ENCODE peak calls at places on chromosome 6, in four cellular contexts. One of them, this sample, is unnamed.

GRCh38 chr6:152099816-152100618 is 292.5 kb downstream of the ESR1 start:
- DNase-seq in stimulated activated CD4-positive, alpha-beta T cell treated with anti-CD3 and anti-CD28 coated beads, TNF-alpha, amount 100 ng/mL, for 4 hours: no peak
- DNase-seq in GOT3: no peak
- DNase-seq in lower lobe of right lung: peak
- DNase-seq in this sample: peak

GRCh38 chr6:160972111-160972510 is 19.5 kb upstream of the MAP3K4 start:
- DNase-seq in lower lobe of right lung: no peak
- DNase-seq in stimulated activated CD4-positive, alpha-beta T cell treated with anti-CD3 and anti-CD28 coated beads, TNF-alpha, amount 100 ng/mL, for 4 hours: no peak
- DNase-seq in GOT3: no peak
- DNase-seq in this sample: no peak

GRCh38 chr6:6007311-6008113 is 787 bp upstream of the NRN1 start:
- DNase-seq in stimulated activated CD4-positive, alpha-beta T cell treated with anti-CD3 and anti-CD28 coated beads, TNF-alpha, amount 100 ng/mL, for 4 hours: no peak
- DNase-seq in lower lobe of right lung: no peak
- DNase-seq in GOT3: no peak
- DNase-seq in this sample: no peak

GRCh38 chr6:127514396-127515227 is 4.5 kb downstream of the MTCL3 start:
- DNase-seq in GOT3: no peak
- DNase-seq in lower lobe of right lung: peak
- DNase-seq in stimulated activated CD4-positive, alpha-beta T cell treated with anti-CD3 and anti-CD28 coated beads, TNF-alpha, amount 100 ng/mL, for 4 hours: no peak
- DNase-seq in this sample: peak

GRCh38 chr6:168537485-168537884 is 96.5 kb downstream of the SMOC2 start:
- DNase-seq in lower lobe of right lung: no peak
- DNase-seq in stimulated activated CD4-positive, alpha-beta T cell treated with anti-CD3 and anti-CD28 coated beads, TNF-alpha, amount 100 ng/mL, for 4 hours: no peak
- DNase-seq in GOT3: no peak
- DNase-seq in this sample: no peak

GRCh38 chr6:145531032-145531431 is 204.3 kb downstream of the EPM2A start:
- DNase-seq in lower lobe of right lung: no peak
- DNase-seq in stimulated activated CD4-positive, alpha-beta T cell treated with anti-CD3 and anti-CD28 coated beads, TNF-alpha, amount 100 ng/mL, for 4 hours: no peak
- DNase-seq in GOT3: no peak
- DNase-seq in this sample: no peak

GRCh38 chr6:144782634-144783033 is 497.5 kb downstream of the UTRN start:
- DNase-seq in lower lobe of right lung: no peak
- DNase-seq in stimulated activated CD4-positive, alpha-beta T cell treated with anti-CD3 and anti-CD28 coated beads, TNF-alpha, amount 100 ng/mL, for 4 hours: no peak
- DNase-seq in GOT3: no peak
- DNase-seq in this sample: no peak

GRCh38 chr6:5695260-5696245 is 311.2 kb downstream of the NRN1 start:
- DNase-seq in GOT3: no peak
- DNase-seq in stimulated activated CD4-positive, alpha-beta T cell treated with anti-CD3 and anti-CD28 coated beads, TNF-alpha, amount 100 ng/mL, for 4 hours: no peak
- DNase-seq in lower lobe of right lung: no peak
- DNase-seq in this sample: no peak

GRCh38 chr6:64217721-64218603 is 582.4 kb downstream of the PHF3 start:
- DNase-seq in lower lobe of right lung: no peak
- DNase-seq in GOT3: no peak
- DNase-seq in stimulated activated CD4-positive, alpha-beta T cell treated with anti-CD3 and anti-CD28 coated beads, TNF-alpha, amount 100 ng/mL, for 4 hours: no peak
- DNase-seq in this sample: no peak

GRCh38 chr6:137056121-137056880 is 11.5 kb upstream of the IL20RA start:
- DNase-seq in GOT3: no peak
- DNase-seq in lower lobe of right lung: no peak
- DNase-seq in stimulated activated CD4-positive, alpha-beta T cell treated with anti-CD3 and anti-CD28 coated beads, TNF-alpha, amount 100 ng/mL, for 4 hours: no peak
- DNase-seq in this sample: no peak

GRCh38 chr6:134590449-134590848 is 272.5 kb upstream of the SGK1 start:
- DNase-seq in stimulated activated CD4-positive, alpha-beta T cell treated with anti-CD3 and anti-CD28 coated beads, TNF-alpha, amount 100 ng/mL, for 4 hours: no peak
- DNase-seq in lower lobe of right lung: no peak
- DNase-seq in GOT3: no peak
- DNase-seq in this sample: no peak

GRCh38 chr6:125944434-125944816 is 12.1 kb upstream of the HINT3 start:
- DNase-seq in GOT3: no peak
- DNase-seq in stimulated activated CD4-positive, alpha-beta T cell treated with anti-CD3 and anti-CD28 coated beads, TNF-alpha, amount 100 ng/mL, for 4 hours: no peak
- DNase-seq in lower lobe of right lung: peak
- DNase-seq in this sample: peak

GRCh38 chr6:148842631-148843030 is 95.8 kb downstream of the UST start:
- DNase-seq in stimulated activated CD4-positive, alpha-beta T cell treated with anti-CD3 and anti-CD28 coated beads, TNF-alpha, amount 100 ng/mL, for 4 hours: no peak
- DNase-seq in lower lobe of right lung: no peak
- DNase-seq in GOT3: no peak
- DNase-seq in this sample: no peak

GRCh38 chr6:163496205-163496604 is 81.7 kb downstream of the QKI start:
- DNase-seq in stimulated activated CD4-positive, alpha-beta T cell treated with anti-CD3 and anti-CD28 coated beads, TNF-alpha, amount 100 ng/mL, for 4 hours: no peak
- DNase-seq in GOT3: no peak
- DNase-seq in lower lobe of right lung: no peak
- DNase-seq in this sample: no peak

This sample was measured in ascending aorta.